ENCODE peak calls at places on chromosome 12, in seven cellular contexts. O, I, G, V, S, M and B are unnamed samples.

GRCh38 chr12:18283776-18284175 is 22.5 kb downstream of the PIK3C2G start:
- DNase-seq in G (no peak), I (no peak), V (no peak), O (no peak), M (no peak), S (no peak), B (no peak)

GRCh38 chr12:109004022-109004421 is 16.8 kb downstream of the SVOP start:
- DNase-seq in V (no peak), O (no peak), M (no peak), G (no peak), I (no peak), S (no peak), B (no peak)

GRCh38 chr12:25135531-25136154 is 59.3 kb downstream of the DNAI7 start:
- DNase-seq in G (no peak), V (no peak), O (no peak), M (no peak), I (peak; percentile 8), S (peak; percentile 58), B (no peak)

GRCh38 chr12:70288817-70289216 is 45.6 kb downstream of the CNOT2 start:
- DNase-seq in I (no peak), O (no peak), V (no peak), G (no peak), S (no peak), M (no peak), B (no peak)

GRCh38 chr12:19483727-19484126 is 44.4 kb downstream of the AEBP2 start:
- DNase-seq in S (no peak), G (no peak), V (no peak), O (no peak), M (no peak), I (no peak), B (no peak)

GRCh38 chr12:97602315-97602714 is 139.7 kb downstream of the RMST start:
- DNase-seq in M (no peak), O (no peak), V (no peak), S (no peak), I (no peak), G (no peak), B (no peak)

GRCh38 chr12:89245090-89245489 is 107.2 kb downstream of the DUSP6 start:
- DNase-seq in I (no peak), G (no peak), S (no peak), M (no peak), V (no peak), O (no peak), B (no peak)

GRCh38 chr12:26346748-26347147 is 151.4 kb downstream of the SSPN start:
- DNase-seq in V (no peak), S (no peak), M (no peak), I (no peak), O (no peak), G (no peak), B (no peak)

GRCh38 chr12:90801776-90802175 is 153.2 kb downstream of the CCER1 start:
- DNase-seq in I (no peak), V (no peak), G (peak; percentile 40), O (no peak), S (no peak), M (no peak), B (no peak)

GRCh38 chr12:106030210-106031175 is 108.3 kb downstream of the NUAK1 start:
- DNase-seq in V (no peak), G (peak; percentile 72), S (no peak), O (no peak), I (no peak), M (no peak), B (no peak)

GRCh38 chr12:96015672-96016071 is 19.5 kb upstream of the HAL start:
- DNase-seq in M (peak; percentile 23), I (no peak), G (peak; percentile 15), O (no peak), V (no peak), S (no peak), B (no peak)

GRCh38 chr12:131915774-131916173 is 13.3 kb upstream of the PUS1 start:
- DNase-seq in V (no peak), O (no peak), M (no peak), G (no peak), S (no peak), I (no peak), B (no peak)
- TF ChIP-seq CTCF in V (no peak), O (no peak), M (no peak), G (no peak), S (no peak), I (no peak), B (no peak)

DNA sequence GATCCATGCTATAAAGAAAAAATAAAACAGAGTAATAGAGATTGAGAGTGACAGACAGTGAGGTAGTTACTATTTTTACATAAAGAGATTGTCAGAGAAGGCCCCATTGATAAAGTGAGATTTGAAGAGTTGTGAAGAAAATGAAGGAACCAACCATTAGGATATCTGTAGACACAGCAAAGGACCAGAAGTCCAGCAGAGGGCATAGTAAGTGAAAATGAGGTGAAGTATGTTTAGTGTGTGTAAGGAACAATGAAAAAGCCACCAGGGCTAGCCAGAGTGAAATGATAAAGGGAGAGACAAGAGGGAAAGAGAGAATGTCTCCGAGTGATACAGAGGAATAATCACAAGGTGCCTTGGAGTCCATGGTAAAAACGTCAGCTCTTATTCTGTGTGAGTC is 411.0 kb downstream of the NELL2 start:
- DNase-seq in O (no peak), V (no peak), G (no peak), S (no peak), I (no peak), M (no peak), B (no peak)
- TF ChIP-seq CTCF in O (no peak), V (peak; percentile 13), G (no peak), S (no peak), I (no peak), M (no peak), B (no peak)

GRCh38 chr12:48924617-48925217 is 575 bp downstream of the FKBP11 start:
- DNase-seq in I (peak; percentile 72), G (no peak), M (peak; percentile 37), V (no peak), O (peak; percentile 86), S (peak; percentile 90), B (no peak)
- TF ChIP-seq CTCF in I (peak; percentile 57), G (peak; percentile 70), M (peak; percentile 50), V (peak; percentile 64), O (peak; percentile 77), S (peak; percentile 89), B (peak; percentile 55)

DNA sequence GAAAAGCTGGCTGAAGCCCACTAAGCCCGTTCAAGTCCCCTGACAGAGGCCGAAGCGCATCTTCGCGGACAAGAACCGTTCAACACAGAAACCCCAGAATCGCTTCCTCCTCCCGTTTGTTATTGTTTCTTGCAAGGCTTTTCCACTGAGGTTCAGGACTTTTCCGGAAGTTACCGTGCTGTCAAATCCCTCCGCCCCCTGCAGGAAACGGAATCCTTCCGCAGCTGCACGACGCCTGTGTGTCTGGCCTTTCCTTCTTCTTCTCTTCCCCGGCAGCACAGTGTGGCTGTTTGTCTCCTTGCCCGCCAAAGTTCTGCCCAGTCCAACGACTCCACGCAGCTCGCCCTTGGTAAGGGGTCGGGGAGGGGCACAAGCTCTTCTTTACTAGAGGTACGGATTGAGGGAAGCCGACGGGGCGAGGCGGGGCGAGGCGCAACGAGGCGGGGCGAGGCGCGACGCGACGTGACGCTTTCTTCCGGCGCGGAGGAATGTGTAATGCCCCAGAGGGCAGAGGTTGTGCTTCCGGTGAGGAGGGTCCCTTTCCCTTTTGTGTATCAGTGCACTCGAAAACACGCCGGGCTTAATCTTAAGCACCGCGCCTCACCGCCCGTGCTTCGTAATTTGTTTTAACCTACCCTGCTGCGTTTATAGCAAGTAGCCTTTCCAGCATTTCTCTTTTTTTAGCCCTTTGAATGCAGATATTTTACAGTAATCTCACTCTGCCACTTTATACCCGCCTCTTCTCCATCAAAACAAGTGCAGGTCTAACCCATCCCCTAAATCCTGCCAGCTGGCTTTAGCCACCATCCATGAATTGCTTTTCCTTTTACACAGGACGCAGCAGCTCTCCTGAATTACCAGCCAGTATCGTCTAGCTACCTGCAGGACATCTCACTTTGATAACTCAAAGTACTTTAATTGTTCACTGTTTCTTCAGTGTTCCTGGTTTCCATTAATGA is at the start of gene KDM5A:
- DNase-seq in S (peak; percentile 95), M (peak; percentile 89), I (peak; percentile 94), V (peak; percentile 94), O (peak; percentile 92), G (peak; percentile 88), B (peak; percentile 85)
- TF ChIP-seq CTCF in S (no peak), M (no peak), I (peak; percentile 47), V (no peak), O (no peak), G (no peak), B (no peak)

DNA sequence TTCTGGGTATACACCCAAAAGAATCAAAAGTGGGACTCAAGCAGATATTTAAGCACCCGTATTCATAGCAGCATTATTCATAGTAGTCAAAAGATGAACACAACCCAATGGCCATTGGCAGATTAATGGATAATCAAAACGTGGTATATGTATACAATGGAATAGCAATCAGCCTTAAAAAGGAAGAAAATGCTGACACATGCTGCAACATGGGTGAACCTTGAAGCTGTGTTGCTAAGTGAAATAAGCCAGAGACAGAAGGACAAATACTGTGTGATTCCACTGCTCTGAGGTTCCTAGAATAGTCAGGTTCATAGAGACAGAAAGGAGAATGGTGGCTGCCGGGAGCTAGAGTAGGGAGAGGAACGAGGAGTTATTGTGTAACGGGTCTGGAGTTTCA is 92.7 kb downstream of the STAB2 start:
- DNase-seq in G (no peak), O (no peak), V (no peak), S (no peak), I (no peak), M (no peak), B (no peak)
- TF ChIP-seq CTCF in G (no peak), O (no peak), V (no peak), S (no peak), I (no peak), M (no peak), B (no peak)

GRCh38 chr12:100951756-100952155 is 157.2 kb downstream of the ANO4 start:
- DNase-seq in G (no peak), M (no peak), S (no peak), I (no peak), O (no peak), V (no peak), B (no peak)
- TF ChIP-seq CTCF in G (no peak), M (no peak), S (no peak), I (no peak), O (no peak), V (no peak), B (no peak)

DNA sequence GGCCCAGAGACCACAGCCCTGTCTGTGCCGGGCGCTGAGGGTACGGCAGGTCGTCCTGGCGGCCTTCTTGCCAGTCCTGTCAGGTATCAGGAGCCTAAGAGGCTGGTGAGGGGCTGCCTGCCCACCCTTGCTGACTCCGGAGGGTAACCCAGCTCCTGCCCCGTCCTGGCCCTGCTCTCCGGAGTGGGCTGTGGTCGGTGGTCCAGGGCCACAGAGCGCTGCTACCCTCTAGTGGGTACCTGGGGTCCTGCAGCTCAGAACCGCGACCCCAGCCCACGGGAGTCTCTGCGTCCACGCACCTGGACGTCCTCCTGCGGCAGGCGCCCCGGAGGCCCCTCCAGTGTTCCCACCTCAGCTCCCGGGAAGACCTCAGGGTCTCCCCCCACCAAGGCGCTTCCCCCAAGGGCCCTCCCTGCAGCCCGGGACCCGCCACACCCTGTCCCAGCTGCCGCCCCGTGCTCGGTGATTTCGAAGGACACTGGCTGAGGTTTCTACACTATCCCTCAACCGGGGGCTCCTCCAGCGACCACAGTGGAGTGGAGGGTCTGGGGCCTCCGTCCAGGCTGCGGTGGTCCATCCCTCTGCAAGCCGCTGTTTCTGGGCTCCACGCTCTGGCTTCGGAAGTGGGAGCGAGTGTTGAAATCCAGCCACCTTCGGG is 75.9 kb upstream of the FBRSL1 start:
- DNase-seq in G (no peak), I (no peak), S (no peak), M (no peak), V (no peak), O (peak; percentile 57), B (no peak)
- TF ChIP-seq CTCF in G (peak; percentile 76), I (no peak), S (peak; percentile 59), M (peak; percentile 31), V (peak; percentile 55), O (peak; percentile 41), B (peak; percentile 52)